ENCODE peak calls at places on chromosomes 4 and X, in six cellular contexts. One of them, this sample, is unnamed.

GRCh38 chrX:107552976-107553375 is 75.3 kb upstream of the PRPS1 start:
- DNase-seq in HCT116: no peak
- DNase-seq in SK-N-SH: no peak
- DNase-seq in GM12878: no peak
- DNase-seq in K562: peak; percentile 22
- DNase-seq in HepG2: no peak
- DNase-seq in this sample: no peak

GRCh38 chrX:74514384-74514783 is 93.1 kb downstream of the SLC16A2 start:
- DNase-seq in HCT116: no peak
- DNase-seq in SK-N-SH: no peak
- DNase-seq in GM12878: no peak
- DNase-seq in K562: no peak
- DNase-seq in HepG2: peak; percentile 2
- DNase-seq in this sample: no peak

GRCh38 chr4:120286813-120287212 is 220.2 kb upstream of the MAD2L1 start:
- DNase-seq in HCT116: no peak
- DNase-seq in SK-N-SH: no peak
- DNase-seq in GM12878: no peak
- DNase-seq in K562: no peak
- DNase-seq in HepG2: no peak
- DNase-seq in this sample: no peak

GRCh38 chr4:158823461-158823873 is 54.6 kb downstream of the FNIP2 start:
- DNase-seq in HCT116: no peak
- DNase-seq in SK-N-SH: no peak
- DNase-seq in GM12878: no peak
- DNase-seq in K562: no peak
- DNase-seq in HepG2: no peak
- DNase-seq in this sample: no peak

GRCh38 chrX:84153538-84153937 is 34.5 kb downstream of the RPS6KA6 start:
- DNase-seq in HCT116: no peak
- DNase-seq in SK-N-SH: no peak
- DNase-seq in GM12878: no peak
- DNase-seq in K562: no peak
- DNase-seq in HepG2: no peak
- DNase-seq in this sample: no peak

GRCh38 chr4:64158648-64159326 is 250.5 kb downstream of the TECRL start:
- DNase-seq in HCT116: peak; percentile 12
- DNase-seq in SK-N-SH: peak; percentile 28
- DNase-seq in GM12878: peak; percentile 19
- DNase-seq in K562: peak; percentile 24
- DNase-seq in HepG2: peak; percentile 59
- DNase-seq in this sample: peak; percentile 32

GRCh38 chr4:100461796-100462195 is 56.0 kb downstream of the EMCN start:
- DNase-seq in HCT116: no peak
- DNase-seq in SK-N-SH: no peak
- DNase-seq in GM12878: no peak
- DNase-seq in K562: no peak
- DNase-seq in HepG2: no peak
- DNase-seq in this sample: no peak

GRCh38 chr4:89587364-89587763 is 249.6 kb downstream of the SNCA start:
- DNase-seq in HCT116: no peak
- DNase-seq in SK-N-SH: no peak
- DNase-seq in GM12878: no peak
- DNase-seq in K562: no peak
- DNase-seq in HepG2: no peak
- DNase-seq in this sample: no peak

GRCh38 chrX:104253567-104254441 is 929 bp downstream of the ESX1 start:
- DNase-seq in HCT116: no peak
- DNase-seq in SK-N-SH: peak; percentile 34
- DNase-seq in GM12878: no peak
- DNase-seq in K562: no peak
- DNase-seq in HepG2: no peak
- DNase-seq in this sample: no peak

GRCh38 chr4:153233761-153234371 is 29.6 kb downstream of the TRIM2 start:
- DNase-seq in HCT116: peak; percentile 78
- DNase-seq in SK-N-SH: no peak
- DNase-seq in GM12878: no peak
- DNase-seq in K562: no peak
- DNase-seq in HepG2: no peak
- DNase-seq in this sample: no peak

GRCh38 chr4:65589331-65589730 is 81.0 kb downstream of the EPHA5 start:
- DNase-seq in HCT116: no peak
- DNase-seq in SK-N-SH: no peak
- DNase-seq in GM12878: no peak
- DNase-seq in K562: no peak
- DNase-seq in HepG2: no peak
- DNase-seq in this sample: no peak

GRCh38 chr4:5708171-5708828 is at the start of gene EVC2:
- DNase-seq in HCT116: no peak
- DNase-seq in SK-N-SH: peak; percentile 58
- DNase-seq in GM12878: no peak
- DNase-seq in K562: no peak
- DNase-seq in HepG2: no peak
- DNase-seq in this sample: no peak

GRCh38 chr4:176320976-176321361 is 1.2 kb downstream of the SPCS3 start:
- DNase-seq in HCT116: no peak
- DNase-seq in SK-N-SH: peak; percentile 33
- DNase-seq in GM12878: no peak
- DNase-seq in K562: peak; percentile 20
- DNase-seq in HepG2: no peak
- DNase-seq in this sample: no peak

GRCh38 chrX:9790866-9791265 is 4.6 kb downstream of the SHROOM2 start:
- DNase-seq in HCT116: no peak
- DNase-seq in SK-N-SH: no peak
- DNase-seq in GM12878: no peak
- DNase-seq in K562: no peak
- DNase-seq in HepG2: no peak
- DNase-seq in this sample: no peak

GRCh38 chr4:169398294-169398693 is 127.5 kb upstream of the SH3RF1 start:
- DNase-seq in HCT116: no peak
- DNase-seq in SK-N-SH: no peak
- DNase-seq in GM12878: no peak
- DNase-seq in K562: no peak
- DNase-seq in HepG2: no peak
- DNase-seq in this sample: no peak

GRCh38 chr4:141786921-141787320 is 150.5 kb downstream of the IL15 start:
- DNase-seq in HCT116: no peak
- DNase-seq in SK-N-SH: no peak
- DNase-seq in GM12878: no peak
- DNase-seq in K562: no peak
- DNase-seq in HepG2: no peak
- DNase-seq in this sample: no peak

GRCh38 chr4:77220841-77221613 is 64.0 kb downstream of the CCNG2 start:
- DNase-seq in HCT116: no peak
- DNase-seq in SK-N-SH: no peak
- DNase-seq in GM12878: no peak
- DNase-seq in K562: no peak
- DNase-seq in HepG2: no peak
- DNase-seq in this sample: no peak
- TF ChIP-seq REST in HCT116: no peak
- TF ChIP-seq REST in SK-N-SH: no peak
- TF ChIP-seq REST in GM12878: no peak
- TF ChIP-seq REST in K562: no peak
- TF ChIP-seq REST in HepG2: no peak
- TF ChIP-seq REST in this sample: no peak

DNA sequence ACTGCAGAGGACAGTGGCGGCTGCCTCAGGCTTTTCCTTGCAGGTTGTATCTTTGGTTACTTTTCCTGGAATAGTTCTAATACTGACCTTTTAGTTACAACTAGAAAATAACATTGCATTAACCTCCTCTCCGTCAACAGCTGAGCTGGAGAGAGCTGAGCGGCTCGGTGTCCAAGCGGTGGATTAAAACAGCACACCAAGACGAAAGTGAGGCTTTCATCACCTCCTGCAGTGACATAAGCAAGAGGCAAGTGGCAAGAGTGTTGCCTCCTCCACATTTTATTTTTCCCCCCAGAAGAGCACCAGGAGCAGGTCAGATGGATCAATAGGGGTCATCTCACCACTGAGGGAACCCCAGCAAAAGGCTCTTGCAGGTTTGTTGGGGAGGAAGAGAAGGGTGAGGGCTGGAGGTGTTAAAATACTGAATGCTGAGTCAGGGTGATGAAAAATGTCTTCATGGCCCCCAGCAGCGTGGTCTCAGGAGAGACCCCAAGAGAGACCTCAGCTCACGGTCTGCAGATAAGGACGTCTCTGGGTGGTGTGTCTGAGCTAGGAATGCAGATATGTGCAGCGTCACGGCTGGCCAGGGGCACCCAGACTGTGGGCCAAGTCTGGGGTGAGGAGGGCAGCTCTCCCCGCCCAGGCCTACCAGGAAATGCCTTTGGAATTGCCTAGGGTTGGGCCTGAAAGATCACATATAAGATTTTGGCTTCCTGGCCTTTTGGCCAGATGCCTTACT is 50.3 kb downstream of the CASP3 start:
- DNase-seq in HCT116: no peak
- DNase-seq in SK-N-SH: no peak
- DNase-seq in GM12878: no peak
- DNase-seq in K562: no peak
- DNase-seq in HepG2: no peak
- DNase-seq in this sample: no peak
- H3K9me3 ChIP-seq in HCT116: no peaks in the 10 kb centered on the region
- H3K9me3 ChIP-seq in SK-N-SH: no peaks in the 10 kb centered on the region
- H3K9me3 ChIP-seq in GM12878: no peaks in the 10 kb centered on the region
- H3K9me3 ChIP-seq in K562: no peaks in the 10 kb centered on the region
- H3K9me3 ChIP-seq in HepG2: no peaks in the 10 kb centered on the region
- H3K9me3 ChIP-seq in this sample: no peaks in the 10 kb centered on the region

GRCh38 chr4:87530868-87531267 is 1.7 kb upstream of the SPARCL1 start:
- DNase-seq in HCT116: no peak
- DNase-seq in SK-N-SH: no peak
- DNase-seq in GM12878: no peak
- DNase-seq in K562: no peak
- DNase-seq in HepG2: no peak
- DNase-seq in this sample: no peak
- TF ChIP-seq POLR2AphosphoS5 in HCT116: no peak
- TF ChIP-seq POLR2AphosphoS5 in SK-N-SH: no peak
- TF ChIP-seq POLR2AphosphoS5 in GM12878: no peak
- TF ChIP-seq POLR2AphosphoS5 in K562: no peak
- TF ChIP-seq POLR2AphosphoS5 in HepG2: no peak
- TF ChIP-seq POLR2AphosphoS5 in this sample: no peak

DNA sequence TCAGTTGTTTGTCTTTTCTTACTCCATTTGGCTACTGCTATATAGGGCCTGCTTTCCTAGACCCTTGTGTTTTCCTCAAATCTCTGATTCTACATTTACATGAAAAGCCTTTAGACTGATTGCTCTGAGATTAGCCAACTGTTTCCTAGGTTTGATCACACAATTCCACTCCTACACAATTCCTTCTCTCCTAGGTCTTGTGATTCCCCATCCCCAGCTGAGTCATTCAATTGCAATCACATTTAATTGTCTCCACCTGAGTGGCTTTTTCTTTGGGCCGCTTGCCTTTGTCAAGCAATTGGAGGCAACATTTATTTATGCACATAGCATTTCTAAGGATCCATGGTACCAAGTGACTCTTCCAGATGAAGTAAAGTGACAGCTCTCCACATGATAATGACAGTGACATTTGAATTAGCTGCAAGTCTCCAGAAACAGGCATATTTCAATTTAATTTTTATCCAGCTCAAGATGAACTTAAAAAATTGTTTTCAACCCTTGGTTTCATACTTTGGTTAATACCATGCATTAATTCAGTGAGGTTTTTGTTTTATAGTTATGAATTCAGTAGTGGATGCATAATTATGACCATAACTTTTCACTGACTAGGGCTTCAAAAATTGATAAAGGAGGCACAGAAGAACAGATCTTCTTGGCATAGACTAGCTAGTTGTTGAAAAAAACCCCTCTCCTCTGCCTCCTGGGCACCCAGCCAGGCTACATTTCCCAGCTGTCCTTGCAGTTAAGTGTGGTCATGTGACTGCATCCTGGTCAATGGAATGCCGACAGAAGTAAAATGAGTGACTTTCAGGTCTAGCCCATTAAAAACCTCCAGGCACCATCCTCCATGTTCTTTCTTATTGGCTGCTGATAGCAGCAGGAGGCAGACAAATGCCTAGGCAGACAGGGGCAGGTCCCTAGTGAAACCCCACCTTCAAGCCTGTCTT is 35.6 kb downstream of the ATXN3L start:
- DNase-seq in HCT116: no peak
- DNase-seq in SK-N-SH: no peak
- DNase-seq in GM12878: no peak
- DNase-seq in K562: no peak
- DNase-seq in HepG2: no peak
- DNase-seq in this sample: no peak
- TF ChIP-seq REST in HCT116: no peak
- TF ChIP-seq REST in SK-N-SH: no peak
- TF ChIP-seq REST in GM12878: no peak
- TF ChIP-seq REST in K562: no peak
- TF ChIP-seq REST in HepG2: no peak
- TF ChIP-seq REST in this sample: no peak

DNA sequence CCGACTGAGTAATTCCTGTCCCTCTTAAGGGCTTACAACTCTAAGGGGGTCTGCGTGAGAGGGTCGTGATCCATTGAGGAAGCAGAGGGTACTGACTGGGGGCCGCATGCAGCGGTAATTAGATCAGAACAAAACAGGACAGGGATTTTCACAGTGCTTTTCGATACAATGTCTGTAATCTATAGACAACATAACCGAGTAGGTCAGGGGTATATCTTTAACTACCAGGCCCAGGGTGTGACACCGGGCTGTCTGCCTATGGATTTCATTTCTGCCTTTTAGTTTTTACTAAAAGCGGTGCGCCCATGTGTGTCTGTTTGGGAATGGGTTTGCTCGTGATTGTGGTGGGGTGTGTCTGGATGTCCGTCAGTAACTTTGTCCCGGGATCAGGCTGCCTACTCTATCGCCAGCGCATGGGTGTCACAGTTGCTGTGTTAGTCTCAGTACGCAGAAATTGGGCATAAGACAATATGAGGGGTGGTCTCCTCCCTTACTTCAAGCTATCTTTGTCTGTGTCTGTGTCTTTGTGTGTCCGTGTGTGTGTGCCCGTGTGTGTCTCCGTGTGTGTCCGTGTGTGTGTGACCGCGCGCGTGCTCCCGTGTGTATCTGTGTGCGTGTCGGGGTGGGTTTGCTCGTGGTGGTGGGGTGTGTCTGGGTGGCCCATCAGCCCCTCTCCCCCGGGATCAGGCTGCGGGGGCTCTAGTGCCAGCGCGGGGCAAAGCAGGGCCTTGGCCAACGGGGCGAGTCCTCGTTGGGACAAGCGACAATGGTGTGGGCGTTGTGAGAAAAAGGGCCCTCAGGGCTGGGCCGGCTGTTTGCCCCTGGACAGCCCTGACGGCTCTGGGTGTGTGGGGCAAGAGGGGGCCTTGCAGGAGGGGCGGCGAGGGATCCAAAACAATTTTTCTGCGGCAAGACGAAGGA is 10.4 kb downstream of the FRG2 start:
- DNase-seq in HCT116: no peak
- DNase-seq in SK-N-SH: peak; percentile 22
- DNase-seq in GM12878: no peak
- DNase-seq in K562: no peak
- DNase-seq in HepG2: no peak
- DNase-seq in this sample: no peak
- H3K9me3 ChIP-seq in HCT116: no peaks in the 10 kb centered on the region
- H3K9me3 ChIP-seq in SK-N-SH: no peaks in the 10 kb centered on the region
- H3K9me3 ChIP-seq in GM12878: peaks cover 7% of the 10 kb centered on the region
- H3K9me3 ChIP-seq in K562: no peaks in the 10 kb centered on the region
- H3K9me3 ChIP-seq in HepG2: no peaks in the 10 kb centered on the region
- H3K9me3 ChIP-seq in this sample: no peaks in the 10 kb centered on the region

GRCh38 chr4:139528377-139529005 is 27.5 kb downstream of the SETD7 start:
- DNase-seq in HCT116: no peak
- DNase-seq in SK-N-SH: no peak
- DNase-seq in GM12878: peak; percentile 11
- DNase-seq in K562: no peak
- DNase-seq in HepG2: no peak
- DNase-seq in this sample: no peak
- TF ChIP-seq POLR2AphosphoS5 in HCT116: no peak
- TF ChIP-seq POLR2AphosphoS5 in SK-N-SH: no peak
- TF ChIP-seq POLR2AphosphoS5 in GM12878: no peak
- TF ChIP-seq POLR2AphosphoS5 in K562: no peak
- TF ChIP-seq POLR2AphosphoS5 in HepG2: no peak
- TF ChIP-seq POLR2AphosphoS5 in this sample: no peak

This sample was measured in Panc1.